ENCODE peak calls at places on chromosomes 1 and 21, in six cellular contexts. T, I, C, L, Q and G are unnamed samples.

GRCh38 chr1:199242162-199242561 is 603.3 kb downstream of the PTPRC start:
- DNase-seq in Q (no peak), C (no peak), I (no peak), L (no peak), T (no peak), G (no peak)

GRCh38 chr1:54199765-54200518 is at the start of the genes CYB5RL and MRPL37:
- DNase-seq in I (peak; percentile 96), C (peak; percentile 96), L (peak; percentile 94), Q (peak; percentile 88), T (peak; percentile 98), G (peak; percentile 98)

GRCh38 chr1:10152709-10153284 is 57.6 kb upstream of the KIF1B start:
- DNase-seq in Q (peak; percentile 37), T (peak; percentile 75), I (peak; percentile 40), L (peak; percentile 26), C (peak; percentile 72), G (peak; percentile 46)

GRCh38 chr1:180927841-180928240 is 15.1 kb downstream of the KIAA1614 start:
- DNase-seq in C (peak; percentile 16), Q (no peak), L (no peak), I (no peak), T (no peak), G (no peak)

GRCh38 chr1:220487297-220487820 is 40.6 kb upstream of the MARK1 start:
- DNase-seq in I (peak; percentile 90), Q (no peak), L (peak; percentile 29), T (peak; percentile 74), C (peak; percentile 67), G (peak; percentile 54)

GRCh38 chr1:157307491-157307890 is 169.3 kb upstream of the ETV3 start:
- DNase-seq in C (no peak), Q (no peak), T (no peak), L (no peak), I (no peak), G (no peak)

GRCh38 chr1:16174261-16174871 is 18.5 kb upstream of the EPHA2 start:
- DNase-seq in Q (no peak), I (no peak), T (no peak), L (no peak), C (no peak), G (no peak)

GRCh38 chr21:41659791-41660560 is 106.9 kb downstream of the RIPK4 start:
- DNase-seq in C (peak; percentile 53), T (no peak), Q (peak; percentile 43), L (no peak), I (no peak), G (peak; percentile 34)

GRCh38 chr1:1425753-1426495 is 4.8 kb upstream of the ANKRD65 start:
- DNase-seq in C (no peak), T (no peak), Q (no peak), L (no peak), I (no peak), G (no peak)

GRCh38 chr1:163315773-163316374 is 5.9 kb upstream of the NUF2 start:
- DNase-seq in I (peak; percentile 10), Q (no peak), T (peak; percentile 54), L (peak; percentile 33), C (peak; percentile 75), G (peak; percentile 29)

GRCh38 chr1:53715478-53715877 is 23.5 kb downstream of the GLIS1 start:
- DNase-seq in Q (no peak), L (no peak), T (peak; percentile 18), C (peak; percentile 37), I (no peak), G (peak; percentile 32)

GRCh38 chr1:234710381-234710780 is 100.4 kb upstream of the IRF2BP2 start:
- DNase-seq in Q (no peak), I (no peak), T (peak; percentile 53), C (no peak), L (no peak), G (no peak)

GRCh38 chr1:3021233-3021671 is at the start of gene ACTRT2:
- DNase-seq in I (no peak), T (no peak), L (peak; percentile 11), Q (no peak), C (no peak), G (no peak)

GRCh38 chr1:227227761-227228160 is 90.5 kb downstream of the CDC42BPA start:
- DNase-seq in L (no peak), C (no peak), Q (no peak), T (no peak), I (no peak), G (no peak)

GRCh38 chr1:151568626-151569088 is 28.5 kb downstream of the TUFT1 start:
- DNase-seq in L (no peak), I (peak; percentile 82), C (no peak), T (peak; percentile 30), Q (no peak), G (no peak)

GRCh38 chr1:246428542-246429308 is 78.4 kb downstream of the SMYD3 start:
- DNase-seq in L (no peak), I (peak; percentile 98), C (peak; percentile 93), Q (no peak), T (no peak), G (peak; percentile 93)

GRCh38 chr1:172254521-172255222 is 165.8 kb upstream of the C1orf105 start:
- DNase-seq in C (peak; percentile 86), I (peak; percentile 85), T (no peak), Q (no peak), L (no peak), G (peak; percentile 66)

GRCh38 chr1:1462318-1462966 is 9.1 kb upstream of the ATAD3B start:
- DNase-seq in T (peak; percentile 12), I (peak; percentile 68), L (no peak), C (peak; percentile 32), Q (no peak), G (no peak)

GRCh38 chr1:91876751-91877573 is 9.0 kb downstream of the TGFBR3 start:
- DNase-seq in I (no peak), T (no peak), L (no peak), C (peak; percentile 44), Q (no peak), G (no peak)

GRCh38 chr1:10489291-10490055 is 14.7 kb downstream of the PEX14 start:
- DNase-seq in Q (no peak), I (no peak), C (no peak), T (peak; percentile 28), L (no peak), G (no peak)

GRCh38 chr1:29673669-29674624 is 437.6 kb downstream of the PTPRU start:
- DNase-seq in L (no peak), C (no peak), T (no peak), I (peak; percentile 54), Q (no peak), G (no peak)

GRCh38 chr1:94463765-94464330 is 45.7 kb downstream of the ABCD3 start:
- DNase-seq in Q (no peak), I (peak; percentile 55), C (peak; percentile 70), L (no peak), T (peak; percentile 67), G (peak; percentile 53)

GRCh38 chr1:227728059-227728891 is 6.8 kb downstream of the JMJD4 start:
- DNase-seq in I (peak; percentile 85), C (peak; percentile 66), L (peak; percentile 62), T (peak; percentile 89), Q (peak; percentile 79), G (peak; percentile 25)

GRCh38 chr1:236394905-236395779 is 1.1 kb downstream of the EDARADD start:
- DNase-seq in I (peak; percentile 72), Q (peak; percentile 18), T (no peak), L (peak; percentile 46), C (peak; percentile 45), G (no peak)

GRCh38 chr1:235093013-235093618 is 35.5 kb downstream of the TOMM20 start:
- DNase-seq in C (peak; percentile 78), I (no peak), L (no peak), T (peak; percentile 52), Q (no peak), G (peak; percentile 68)

GRCh38 chr1:177255411-177255810 is 84.7 kb downstream of the BRINP2 start:
- DNase-seq in I (peak; percentile 95), L (no peak), T (no peak), Q (no peak), C (peak; percentile 44), G (no peak)

GRCh38 chr1:173473599-173474011 is 3.5 kb upstream of the PRDX6 start:
- DNase-seq in L (no peak), Q (no peak), I (peak; percentile 64), C (peak; percentile 81), T (no peak), G (peak; percentile 60)

DNA sequence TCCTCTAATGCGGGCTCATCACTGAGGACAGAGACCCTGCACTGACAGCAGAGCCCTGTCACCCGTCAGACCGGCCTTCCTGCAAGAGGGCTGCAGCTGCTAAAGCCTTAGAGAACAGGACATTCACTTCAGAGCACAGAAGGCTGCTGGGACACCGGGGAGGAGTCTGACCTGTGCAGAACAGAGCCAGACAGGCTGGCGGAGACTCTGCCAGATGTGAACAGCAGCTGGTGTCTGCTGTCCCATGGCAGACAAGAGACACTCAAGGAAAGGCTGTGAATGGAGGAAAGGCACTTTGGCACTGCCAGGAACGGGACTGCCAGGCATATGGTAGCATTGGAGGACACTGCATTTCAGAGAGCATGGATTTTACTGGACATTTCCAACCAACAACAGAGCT is 21.4 kb downstream of the MRAP start:
- DNase-seq in L (no peak), I (no peak), C (no peak), T (no peak), Q (no peak), G (no peak)
- H3K36me3 ChIP-seq in L (peaks cover 98% of the 10 kb centered on the region), I (peaks cover 48% of the 10 kb centered on the region), C (peaks cover 62% of the 10 kb centered on the region), T (peaks cover 4% of the 10 kb centered on the region), Q (peaks cover 16% of the 10 kb centered on the region), G (peaks cover 83% of the 10 kb centered on the region)

GRCh38 chr1:230832466-230832865 is 35.9 kb downstream of the C1orf198 start:
- DNase-seq in T (no peak), Q (no peak), L (no peak), C (peak; percentile 79), I (peak; percentile 52), G (no peak)

GRCh38 chr1:230834292-230834691 is 34.0 kb downstream of the C1orf198 start:
- DNase-seq in I (no peak), T (no peak), C (no peak), Q (no peak), L (no peak), G (no peak)

GRCh38 chr1:230831706-230832105 is 36.6 kb downstream of the C1orf198 start:
- DNase-seq in C (no peak), L (no peak), I (no peak), T (no peak), Q (no peak), G (no peak)

GRCh38 chr1:230836347-230836746 is 32.0 kb downstream of the C1orf198 start:
- DNase-seq in C (no peak), L (no peak), I (no peak), Q (no peak), T (no peak), G (no peak)

DNA sequence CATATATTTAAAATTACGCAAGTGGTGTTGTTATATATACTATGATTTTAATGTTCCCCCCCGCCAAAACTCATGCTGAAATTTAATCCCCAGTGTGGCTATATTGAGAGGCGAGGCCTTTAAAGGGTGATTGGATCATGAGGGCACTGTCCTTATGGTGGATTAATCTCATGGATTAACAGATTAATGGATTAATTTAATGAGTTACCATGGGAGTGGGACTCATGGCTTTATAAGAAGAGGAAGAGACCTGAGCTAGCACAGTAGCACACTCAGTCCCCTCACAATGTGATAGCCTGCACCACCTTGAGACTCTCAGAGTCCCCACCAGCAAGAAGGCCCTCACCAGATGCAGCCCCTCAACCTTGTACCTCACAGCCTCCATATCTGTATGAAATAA is 34.8 kb downstream of the C1orf198 start:
- DNase-seq in T (no peak), L (no peak), I (no peak), Q (no peak), C (no peak), G (no peak)
- H3K36me3 ChIP-seq in T (no peaks in the 10 kb centered on the region), L (peaks cover 20% of the 10 kb centered on the region), I (no peaks in the 10 kb centered on the region), Q (no peaks in the 10 kb centered on the region), C (peaks cover 6% of the 10 kb centered on the region), G (peaks cover 10% of the 10 kb centered on the region)

GRCh38 chr1:110628356-110629105 is 22.4 kb upstream of the KCNA2 start:
- DNase-seq in L (no peak), I (no peak), C (no peak), T (no peak), Q (no peak), G (no peak)
- H3K36me3 ChIP-seq in L (no peaks in the 10 kb centered on the region), I (no peaks in the 10 kb centered on the region), C (no peaks in the 10 kb centered on the region), T (no peaks in the 10 kb centered on the region), Q (no peaks in the 10 kb centered on the region), G (no peaks in the 10 kb centered on the region)

GRCh38 chr1:113681596-113682337 is 77.5 kb downstream of the PHTF1 start:
- DNase-seq in C (no peak), T (no peak), L (no peak), I (no peak), Q (no peak), G (no peak)
- H3K36me3 ChIP-seq in C (no peaks in the 10 kb centered on the region), T (no peaks in the 10 kb centered on the region), L (peaks cover 47% of the 10 kb centered on the region), I (no peaks in the 10 kb centered on the region), Q (no peaks in the 10 kb centered on the region), G (no peaks in the 10 kb centered on the region)